ENCODE peak calls at places on chromosomes 13 and 19, in four cellular contexts. Q is activated T-helper 2 cell treated with anti-CD3 and anti-CD28 coated beads, Interferon-gamma antibody, Interleukin-2, Interleukin-4, amounts not matched to agents 10 μg/mL and 5 μg/mL and 100 μg/mL, durations not matched to agents 14 hours and 24 hours and 36 hours; X is adrenal gland; D is NCI-H2081. K is an unnamed sample.

GRCh38 chr13:20404488-20405222 is 121.0 kb downstream of the CRYL1 start:
- DNase-seq in Q (no peak), X (peak; percentile 30), D (no peak), K (no peak)

GRCh38 chr13:43269037-43269476 is 245.7 kb downstream of the DNAJC15 start:
- DNase-seq in Q (no peak), X (peak; percentile 59), D (no peak), K (no peak)

GRCh38 chr19:55117063-55117635 is 288 bp downstream of the PPP1R12C start:
- DNase-seq in Q (no peak), X (peak; percentile 64), D (no peak), K (no peak)

GRCh38 chr13:100809856-100810255 is 135.3 kb upstream of the TMTC4 start:
- DNase-seq in Q (no peak), X (no peak), D (peak; percentile 30), K (no peak)

GRCh38 chr19:38735257-38735686 is 9.0 kb downstream of the CAPN12 start:
- DNase-seq in Q (no peak), X (peak; percentile 61), D (no peak), K (peak; percentile 24)

GRCh38 chr19:35318679-35319448 is 10.1 kb upstream of the CD22 start:
- DNase-seq in Q (no peak), X (peak; percentile 98), D (no peak), K (no peak)

GRCh38 chr19:49808762-49809154 is 4.3 kb downstream of the FUZ start:
- DNase-seq in Q (peak; percentile 76), X (peak; percentile 97), D (peak; percentile 78), K (peak; percentile 89)

GRCh38 chr13:33541962-33542308 is 256.4 kb upstream of the STARD13 start:
- DNase-seq in Q (no peak), X (no peak), D (no peak), K (no peak)

GRCh38 chr19:40443930-40444180 is 280 bp downstream of the SERTAD3 start:
- DNase-seq in Q (no peak), X (no peak), D (no peak), K (no peak)

GRCh38 chr19:12985049-12985776 is 10.1 kb upstream of the NFIX start:
- DNase-seq in Q (no peak), X (peak; percentile 85), D (no peak), K (no peak)

GRCh38 chr13:46803586-46803985 is 6.6 kb upstream of the ESD start:
- DNase-seq in Q (no peak), X (no peak), D (no peak), K (no peak)

GRCh38 chr13:46332772-46333171 is 54.3 kb downstream of the RUBCNL start:
- DNase-seq in Q (no peak), X (no peak), D (no peak), K (no peak)

GRCh38 chr13:29594310-29594709 is 1.2 kb downstream of the SLC7A1 start:
- DNase-seq in Q (peak; percentile 36), X (peak; percentile 71), D (peak; percentile 17), K (peak; percentile 26)

GRCh38 chr13:33351324-33351723 is 65.8 kb upstream of the STARD13 start:
- DNase-seq in Q (no peak), X (no peak), D (no peak), K (no peak)

GRCh38 chr19:41367848-41368301 is 3.9 kb upstream of the B9D2 start:
- DNase-seq in Q (no peak), X (no peak), D (no peak), K (no peak)

GRCh38 chr13:27001705-27002104 is 169.9 kb downstream of the USP12 start:
- DNase-seq in Q (no peak), X (no peak), D (peak; percentile 15), K (no peak)

GRCh38 chr19:20662421-20663105 is 1.2 kb upstream of the ZNF626 start:
- DNase-seq in Q (no peak), X (no peak), D (no peak), K (no peak)

GRCh38 chr13:81001828-81002385 is 661.0 kb upstream of the SPRY2 start:
- DNase-seq in Q (no peak), X (no peak), D (no peak), K (no peak)

GRCh38 chr13:105774739-105775460 is 760.6 kb downstream of the EFNB2 start:
- DNase-seq in Q (no peak), X (no peak), D (no peak), K (no peak)

GRCh38 chr13:44762946-44763345 is 186.8 kb upstream of the TSC22D1 start:
- DNase-seq in Q (no peak), X (no peak), D (no peak), K (no peak)

GRCh38 chr13:79749985-79750551 is 269.1 kb downstream of the NDFIP2 start:
- DNase-seq in Q (no peak), X (peak; percentile 84), D (no peak), K (no peak)

GRCh38 chr19:2228157-2229030 is 7.7 kb downstream of the PLEKHJ1 start:
- DNase-seq in Q (no peak), X (no peak), D (no peak), K (no peak)

GRCh38 chr19:56191115-56191514 is 6.5 kb downstream of the ZSCAN5B start:
- DNase-seq in Q (no peak), X (no peak), D (no peak), K (no peak)

GRCh38 chr19:49560358-49560900 is 19.9 kb downstream of the NOSIP start:
- DNase-seq in Q (no peak), X (no peak), D (no peak), K (peak; percentile 26)

GRCh38 chr19:35085947-35086346 is 29.7 kb upstream of the FXYD3 start:
- DNase-seq in Q (no peak), X (no peak), D (no peak), K (no peak)

GRCh38 chr19:51808333-51808986 is 13.5 kb downstream of the FPR3 start:
- DNase-seq in Q (no peak), X (no peak), D (no peak), K (no peak)

GRCh38 chr19:30263719-30264440 is 108.3 kb upstream of the ZNF536 start:
- DNase-seq in Q (no peak), X (no peak), D (no peak), K (no peak)

GRCh38 chr13:74575729-74576125 is 441.5 kb upstream of the KLF12 start:
- DNase-seq in Q (peak; percentile 22), X (peak; percentile 79), D (peak; percentile 49), K (peak; percentile 31)

GRCh38 chr13:97567510-97568243 is 133.7 kb downstream of the RAP2A start:
- DNase-seq in Q (no peak), X (peak; percentile 54), D (no peak), K (no peak)

GRCh38 chr13:73519720-73520119 is 460.9 kb downstream of the KLF5 start:
- DNase-seq in Q (no peak), X (no peak), D (no peak), K (no peak)

GRCh38 chr19:35281303-35281702 is 1.0 kb upstream of the HAMP start:
- DNase-seq in Q (no peak), X (no peak), D (no peak), K (no peak)

GRCh38 chr19:31232871-31233270 is 116.4 kb downstream of the TSHZ3 start:
- DNase-seq in Q (no peak), X (no peak), D (no peak), K (no peak)

GRCh38 chr19:19447536-19448237 is 42.2 kb downstream of the GATAD2A start:
- DNase-seq in Q (peak; percentile 35), X (peak; percentile 76), D (no peak), K (no peak)

GRCh38 chr19:15913384-15913783 is 15.5 kb upstream of the CYP4F2 start:
- DNase-seq in Q (no peak), X (no peak), D (no peak), K (no peak)

GRCh38 chr13:110248449-110249143 is 58.4 kb downstream of the COL4A1 start:
- DNase-seq in Q (no peak), X (peak; percentile 49), D (no peak), K (no peak)